ENCODE peak calls at places on chromosomes 13 and 19, in four cellular contexts. Y is breast epithelium, B is AG04449, F is activated B cell treated with CpG ODN at 0.5 μM for 24 hours. P is an unnamed sample.

GRCh38 chr13:45162821-45163220 is 38.0 kb downstream of the KCTD4 start:
- DNase-seq in Y (no peak), B (peak), F (no peak), P (no peak)

GRCh38 chr19:27745978-27746542 is 1466.9 kb downstream of the UQCRFS1 start:
- DNase-seq in Y (no peak), B (no peak), F (no peak), P (no peak)

GRCh38 chr19:15529774-15530372 is 21.5 kb downstream of the CYP4F22 start:
- DNase-seq in Y (no peak), B (no peak), F (no peak), P (no peak)

GRCh38 chr19:34314437-34315313 is 50.3 kb upstream of the GPI start:
- DNase-seq in Y (no peak), B (no peak), F (no peak), P (no peak)

GRCh38 chr19:4310247-4311121 is 6.1 kb downstream of the FSD1 start:
- DNase-seq in Y (no peak), B (no peak), F (no peak), P (no peak)

GRCh38 chr13:32413284-32413683 is 14.6 kb downstream of the N4BP2L1 start:
- DNase-seq in Y (no peak), B (no peak), F (no peak), P (no peak)

GRCh38 chr19:3969435-3970312 is 1.2 kb downstream of the DAPK3 start:
- DNase-seq in Y (no peak), B (peak), F (no peak), P (no peak)

GRCh38 chr19:9671654-9672053 is 3.2 kb downstream of the ZNF562 start:
- DNase-seq in Y (no peak), B (no peak), F (no peak), P (no peak)

GRCh38 chr13:30088312-30088855 is 219.0 kb downstream of the KATNAL1 start:
- DNase-seq in Y (no peak), B (no peak), F (no peak), P (no peak)

GRCh38 chr13:44668707-44669106 is 92.6 kb upstream of the TSC22D1 start:
- DNase-seq in Y (no peak), B (peak), F (no peak), P (no peak)

GRCh38 chr13:93765811-93766210 is 539.2 kb downstream of the GPC6 start:
- DNase-seq in Y (no peak), B (no peak), F (no peak), P (no peak)

GRCh38 chr19:47427241-47428176 is 8.2 kb upstream of the MEIS3 start:
- DNase-seq in Y (peak), B (no peak), F (peak), P (no peak)

GRCh38 chr19:43839139-43839538 is 12.0 kb downstream of the ZNF283 start:
- DNase-seq in Y (no peak), B (no peak), F (no peak), P (no peak)

GRCh38 chr13:48411281-48412099 is 1.4 kb downstream of the LPAR6 start:
- DNase-seq in Y (no peak), B (no peak), F (no peak), P (no peak)

GRCh38 chr13:39586142-39586541 is 16.9 kb downstream of the LHFPL6 start:
- DNase-seq in Y (no peak), B (no peak), F (no peak), P (no peak)

GRCh38 chr19:39937094-39937493 is 2.7 kb upstream of the FCGBP start:
- DNase-seq in Y (no peak), B (no peak), F (no peak), P (no peak)

GRCh38 chr13:30806784-30807183 is 71.4 kb downstream of the ALOX5AP start:
- DNase-seq in Y (no peak), B (no peak), F (no peak), P (no peak)

GRCh38 chr13:113064534-113065405 is 40.8 kb upstream of the F7 start:
- DNase-seq in Y (no peak), B (no peak), F (no peak), P (no peak)

GRCh38 chr13:34747507-34747906 is 194.6 kb upstream of the NBEA start:
- DNase-seq in Y (no peak), B (no peak), F (no peak), P (no peak)

GRCh38 chr19:23779645-23780044 is 21.0 kb upstream of the ZNF681 start:
- DNase-seq in Y (no peak), B (no peak), F (no peak), P (no peak)

GRCh38 chr13:105336706-105337582 is 1198.5 kb downstream of the EFNB2 start:
- DNase-seq in Y (no peak), B (peak), F (no peak), P (no peak)

GRCh38 chr19:55581145-55581827 is 638 bp upstream of the ZNF579 start:
- DNase-seq in Y (no peak), B (no peak), F (no peak), P (no peak)

GRCh38 chr13:58452123-58452623 is 820.6 kb downstream of the PCDH17 start:
- DNase-seq in Y (no peak), B (no peak), F (no peak), P (no peak)

GRCh38 chr19:41848666-41849065 is 3.8 kb downstream of the DMRTC2 start:
- DNase-seq in Y (no peak), B (no peak), F (no peak), P (no peak)

GRCh38 chr13:73355134-73355533 is 296.3 kb downstream of the KLF5 start:
- DNase-seq in Y (no peak), B (no peak), F (no peak), P (no peak)

GRCh38 chr19:14502334-14503092 is 6.6 kb upstream of the GIPC1 start:
- DNase-seq in Y (no peak), B (no peak), F (no peak), P (no peak)

GRCh38 chr19:8569066-8569761 is 8.0 kb downstream of the MYO1F start:
- DNase-seq in Y (no peak), B (peak), F (peak), P (peak)

GRCh38 chr19:45250216-45250831 is 747 bp upstream of the MARK4 start:
- DNase-seq in Y (no peak), B (no peak), F (no peak), P (no peak)

GRCh38 chr13:103187621-103188020 is 121.4 kb upstream of the SLC10A2 start:
- DNase-seq in Y (no peak), B (no peak), F (no peak), P (no peak)

GRCh38 chr13:74465279-74465678 is 331.1 kb upstream of the KLF12 start:
- DNase-seq in Y (no peak), B (no peak), F (no peak), P (no peak)

DNA sequence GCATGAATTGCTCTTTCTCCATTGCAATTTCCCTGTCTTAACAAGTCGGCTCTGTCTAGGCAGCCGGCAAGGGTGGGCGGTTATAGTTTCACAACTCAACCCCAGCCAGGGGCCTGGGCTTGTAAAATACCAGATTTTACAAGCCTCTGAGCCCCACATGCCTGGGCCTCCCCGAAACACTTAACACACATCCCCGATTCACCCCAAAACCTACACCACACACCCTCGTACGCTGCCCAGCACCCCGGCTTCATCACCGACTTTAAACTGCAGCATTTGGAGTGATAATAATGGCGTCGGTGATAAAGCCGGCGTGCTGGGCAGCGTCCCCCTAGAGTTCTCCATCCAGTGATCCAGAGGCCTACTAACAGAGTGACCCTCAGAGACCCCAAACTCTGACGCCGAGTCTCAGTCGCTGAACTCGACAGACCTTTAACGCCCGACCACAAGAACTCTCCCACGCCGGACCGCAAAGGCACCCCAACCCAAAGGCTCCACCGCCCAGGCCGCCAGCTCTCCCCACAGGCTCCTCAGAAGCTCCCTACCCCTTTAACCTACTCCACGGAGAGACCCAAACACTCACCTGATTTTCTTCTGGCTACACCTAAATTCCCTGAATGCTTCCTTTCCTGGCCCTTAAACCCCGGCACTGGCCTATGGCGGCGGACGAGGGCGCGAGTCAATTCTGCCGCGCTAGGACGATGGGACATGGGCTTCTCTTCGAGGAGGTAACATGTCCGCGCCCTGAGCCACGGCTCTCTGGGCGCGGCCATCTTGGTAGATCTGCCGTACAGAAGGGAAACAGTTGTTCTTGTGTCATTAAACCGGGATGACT is at the start of gene ZNF649:
- DNase-seq in Y (peak), B (peak), F (peak), P (peak)
- TF ChIP-seq CTCF in Y (no peak), B (no peak), F (no peak), P (no peak)

DNA sequence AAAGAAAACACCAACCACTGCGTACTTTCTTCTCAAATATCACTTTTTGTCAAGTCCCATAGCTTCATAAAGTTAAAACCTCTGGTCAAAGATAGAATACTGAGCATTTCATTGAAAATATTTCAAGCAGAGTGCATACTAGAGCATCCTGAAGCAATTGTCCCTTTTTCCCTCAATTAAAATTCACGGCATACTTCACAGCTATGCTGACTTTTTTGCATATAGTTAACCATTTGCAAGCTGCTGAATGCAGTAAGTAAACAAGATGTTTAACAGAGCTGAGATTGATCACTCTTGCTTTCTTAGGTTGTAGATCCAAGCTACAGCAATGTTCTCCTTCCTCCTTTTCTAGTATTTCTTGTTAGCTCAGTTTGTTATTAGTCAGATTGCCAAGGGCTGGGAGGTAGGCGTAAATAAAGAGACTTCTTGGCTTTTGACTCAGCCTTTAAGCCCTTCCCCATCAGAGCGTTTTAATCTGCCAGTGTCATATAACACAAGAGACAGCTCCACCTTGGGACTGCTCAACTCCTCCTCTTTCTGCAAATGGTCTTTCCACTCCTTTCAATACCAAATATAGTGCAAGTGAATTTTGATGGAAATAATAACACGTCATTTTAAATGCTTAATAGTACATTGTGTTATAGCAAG is at the start of gene SLITRK6:
- DNase-seq in Y (no peak), B (peak), F (no peak), P (no peak)
- TF ChIP-seq CTCF in Y (no peak), B (no peak), F (no peak), P (no peak)

GRCh38 chr19:18999896-19000620 is 33.3 kb downstream of the SUGP2 start:
- DNase-seq in Y (no peak), B (no peak), F (no peak), P (no peak)
- TF ChIP-seq CTCF in Y (peak), B (peak), F (no peak), P (peak)

GRCh38 chr19:29923653-29924052 is 18.4 kb upstream of the URI1 start:
- DNase-seq in Y (no peak), B (no peak), F (no peak), P (no peak)
- TF ChIP-seq CTCF in Y (no peak), B (no peak), F (no peak), P (no peak)

DNA sequence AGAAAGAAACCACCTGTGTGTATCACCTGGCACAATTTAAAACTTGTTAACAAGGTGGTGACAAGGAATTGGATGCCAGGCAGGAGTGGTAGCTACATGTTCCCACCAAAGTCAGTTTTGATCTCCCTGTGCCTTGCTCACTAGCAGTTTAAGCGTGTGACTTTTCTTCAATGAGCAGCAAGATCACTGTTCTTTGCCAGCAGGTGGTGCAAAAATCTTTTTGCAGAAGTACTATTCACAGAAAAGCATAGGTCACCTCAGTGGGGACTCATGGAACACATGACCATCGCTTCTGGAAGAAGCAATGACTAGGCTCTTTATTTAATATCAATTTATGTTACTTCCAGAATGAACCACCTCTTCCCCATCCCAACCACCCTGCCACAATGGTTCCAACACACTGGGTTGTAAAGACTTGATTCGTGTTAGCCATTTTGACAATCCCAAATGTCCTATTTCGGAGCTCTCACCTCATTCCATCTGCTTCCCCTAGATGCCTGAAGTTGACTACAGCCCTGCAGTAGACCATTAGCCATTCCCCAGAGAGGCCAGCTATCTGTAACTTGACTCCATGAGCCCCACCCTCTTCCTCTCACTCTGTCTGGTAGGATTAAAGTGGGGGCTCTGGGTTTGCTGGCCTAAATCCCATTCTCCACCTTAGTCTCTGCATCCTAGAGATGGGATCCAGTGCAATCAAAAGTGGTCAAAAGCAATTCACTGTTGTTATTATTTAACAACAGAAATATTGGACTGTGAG is 59.1 kb upstream of the TNFRSF19 start:
- DNase-seq in Y (no peak), B (no peak), F (no peak), P (peak)
- TF ChIP-seq CTCF in Y (peak), B (peak), F (no peak), P (peak)

DNA sequence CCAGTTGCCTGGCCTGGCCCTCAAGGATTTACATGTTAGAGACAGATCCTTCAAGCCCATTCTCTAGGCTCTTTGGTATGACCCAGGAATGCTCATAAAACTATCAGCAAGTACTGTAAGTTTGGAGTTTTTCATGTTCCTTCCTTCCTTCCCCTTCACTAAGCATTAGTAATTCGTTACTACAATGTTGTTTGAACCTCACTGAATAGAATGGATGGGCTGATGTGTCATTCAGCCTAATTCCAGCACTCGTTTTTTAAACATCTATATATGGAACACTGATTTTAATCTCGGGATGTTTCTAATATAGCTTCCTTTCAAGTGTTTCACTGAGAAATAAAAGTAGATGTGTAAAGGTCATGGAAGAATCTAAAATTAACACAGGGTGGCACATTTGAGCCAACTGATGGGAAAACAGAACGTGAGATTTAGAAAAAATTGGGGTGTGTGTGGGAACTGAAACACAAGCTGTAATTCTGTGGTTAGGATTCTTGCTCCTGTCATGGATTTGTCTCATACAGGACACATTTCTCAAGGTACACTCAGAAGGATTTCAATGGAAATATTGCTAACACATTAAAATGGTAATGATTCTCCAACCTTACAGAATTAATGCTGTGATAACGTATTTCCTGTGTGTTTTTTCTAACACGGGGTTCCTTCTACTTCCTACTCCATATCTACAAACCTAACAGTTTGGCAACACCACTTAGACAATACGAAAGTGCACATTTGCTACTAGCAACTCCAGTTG is 93.4 kb downstream of the FLT1 start:
- DNase-seq in Y (no peak), B (peak), F (no peak), P (no peak)
- TF ChIP-seq CTCF in Y (no peak), B (no peak), F (no peak), P (no peak)